ENCODE peak calls at places on chromosomes 5 and 9, in seven cellular contexts. R is H54, S is lower leg skin, H is breast epithelium, P is heart left ventricle, D is body of pancreas, V is adrenal gland. M is an unnamed sample.

GRCh38 chr9:133226219-133227171 is 17.4 kb upstream of the OBP2B start:
- DNase-seq in R (no peak), S (peak; percentile 79), H (peak; percentile 11), P (no peak), D (no peak), V (no peak), M (no peak)

GRCh38 chr9:98791147-98792095 is 4.9 kb downstream of the ANKS6 start:
- DNase-seq in R (peak; percentile 100), S (peak; percentile 97), H (peak; percentile 71), P (peak; percentile 72), D (peak; percentile 86), V (peak; percentile 89), M (peak; percentile 60)

GRCh38 chr9:6680797-6681146 is 35.2 kb upstream of the GLDC start:
- DNase-seq in R (peak; percentile 63), S (no peak), H (peak; percentile 44), P (no peak), D (peak; percentile 63), V (peak; percentile 68), M (peak; percentile 46)

GRCh38 chr9:86253577-86253976 is 5.9 kb downstream of the C9orf153 start:
- DNase-seq in R (no peak), S (peak; percentile 31), H (no peak), P (no peak), D (no peak), V (no peak), M (no peak)

GRCh38 chr9:38107811-38108304 is 38.8 kb upstream of the SHB start:
- DNase-seq in R (no peak), S (peak; percentile 46), H (no peak), P (no peak), D (peak; percentile 52), V (no peak), M (no peak)

GRCh38 chr9:98503867-98504800 is 204.6 kb downstream of the GABBR2 start:
- DNase-seq in R (no peak), S (no peak), H (no peak), P (no peak), D (no peak), V (no peak), M (no peak)

GRCh38 chr5:150498501-150498900 is 9.4 kb upstream of the NDST1 start:
- DNase-seq in R (no peak), S (no peak), H (no peak), P (no peak), D (no peak), V (no peak), M (no peak)

GRCh38 chr5:34709861-34710673 is 53.9 kb downstream of the RAI14 start:
- DNase-seq in R (peak; percentile 9), S (no peak), H (no peak), P (no peak), D (no peak), V (no peak), M (no peak)

GRCh38 chr9:128107971-128108783 is 19.4 kb downstream of the PTGES2 start:
- DNase-seq in R (no peak), S (no peak), H (no peak), P (no peak), D (no peak), V (no peak), M (no peak)

GRCh38 chr9:107373809-107374208 is 90.7 kb downstream of the RAD23B start:
- DNase-seq in R (no peak), S (no peak), H (no peak), P (no peak), D (no peak), V (no peak), M (no peak)

GRCh38 chr9:89732295-89732951 is 127.6 kb downstream of the GADD45G start:
- DNase-seq in R (no peak), S (no peak), H (no peak), P (no peak), D (peak; percentile 31), V (no peak), M (no peak)

GRCh38 chr5:107576155-107576554 is 94.6 kb downstream of the EFNA5 start:
- DNase-seq in R (no peak), S (no peak), H (no peak), P (no peak), D (no peak), V (no peak), M (no peak)

GRCh38 chr5:1749346-1750124 is 50.1 kb downstream of the MRPL36 start:
- DNase-seq in R (no peak), S (peak; percentile 72), H (no peak), P (peak; percentile 5), D (peak; percentile 4), V (no peak), M (no peak)

GRCh38 chr5:173290477-173291131 is 37.6 kb downstream of the STC2 start:
- DNase-seq in R (no peak), S (no peak), H (no peak), P (no peak), D (no peak), V (no peak), M (no peak)

GRCh38 chr9:107425110-107426025 is 64.2 kb downstream of the KLF4 start:
- DNase-seq in R (no peak), S (peak; percentile 97), H (peak; percentile 83), P (peak; percentile 75), D (peak; percentile 75), V (peak; percentile 55), M (peak; percentile 25)

GRCh38 chr9:92639791-92640271 is 30.1 kb downstream of the IPPK start:
- DNase-seq in R (no peak), S (peak; percentile 80), H (no peak), P (no peak), D (no peak), V (no peak), M (no peak)

GRCh38 chr5:55577353-55578060 is 42.7 kb upstream of the PLPP1 start:
- DNase-seq in R (no peak), S (no peak), H (peak; percentile 86), P (peak; percentile 77), D (peak; percentile 20), V (no peak), M (no peak)

GRCh38 chr9:115241641-115242040 is 123.7 kb upstream of the TNC start:
- DNase-seq in R (no peak), S (no peak), H (no peak), P (no peak), D (no peak), V (no peak), M (no peak)
- TF ChIP-seq POLR2A in R (no peak), S (no peak), H (no peak), P (no peak), D (no peak), V (no peak), M (no peak)

DNA sequence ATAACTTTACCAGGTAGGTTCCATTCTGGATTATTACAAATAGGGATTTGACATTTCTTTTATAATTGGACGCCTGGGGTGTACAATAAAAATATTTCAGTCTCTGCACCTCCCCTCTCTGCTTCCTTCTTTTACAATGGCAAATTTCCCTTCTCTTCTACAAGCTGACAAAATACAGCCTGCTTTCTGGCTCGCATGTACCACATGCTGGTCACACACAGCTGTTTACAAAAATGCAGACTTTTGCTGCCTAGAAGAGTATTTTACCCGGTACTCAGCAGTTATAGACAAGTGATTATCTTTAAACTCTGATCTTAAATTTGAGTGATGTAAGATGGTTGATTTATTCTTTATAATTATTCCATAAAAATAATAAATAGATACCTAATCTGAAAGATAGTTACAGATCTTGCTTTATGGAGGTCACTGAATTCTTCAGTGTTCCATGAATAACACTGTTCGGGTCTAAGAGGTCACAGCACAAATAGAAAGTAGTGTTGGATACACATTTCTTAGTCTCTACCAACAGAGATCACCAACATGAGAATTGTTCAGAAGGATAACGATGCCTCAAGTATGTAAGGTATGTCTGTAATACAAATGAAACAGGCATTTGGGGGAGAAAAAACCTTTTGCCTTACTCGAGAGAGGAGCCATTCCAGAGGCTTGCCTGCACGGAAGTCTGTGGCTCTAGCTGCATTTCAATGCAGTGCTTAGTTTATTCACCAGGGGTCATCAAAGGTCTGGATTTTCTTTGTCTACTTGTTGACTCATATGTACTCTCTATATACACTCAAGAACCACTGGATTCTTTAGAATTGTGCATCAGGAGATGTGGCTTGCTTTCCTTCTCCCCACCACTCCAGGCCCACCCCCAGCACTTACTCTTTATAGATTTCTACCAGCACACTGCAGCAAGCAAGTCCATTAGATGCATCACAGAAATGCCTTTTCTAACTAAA is 206.6 kb upstream of the RFX3 start:
- DNase-seq in R (peak; percentile 57), S (no peak), H (peak; percentile 48), P (peak; percentile 31), D (peak; percentile 52), V (peak; percentile 64), M (peak; percentile 7)
- TF ChIP-seq POLR2A in R (no peak), S (no peak), H (no peak), P (no peak), D (no peak), V (no peak), M (no peak)

GRCh38 chr5:111131356-111131755 is 39.2 kb downstream of the WDR36 start:
- DNase-seq in R (no peak), S (no peak), H (no peak), P (no peak), D (no peak), V (no peak), M (no peak)

GRCh38 chr5:111124793-111125192 is 32.6 kb downstream of the WDR36 start:
- DNase-seq in R (no peak), S (no peak), H (no peak), P (no peak), D (no peak), V (no peak), M (no peak)

GRCh38 chr5:111129938-111130337 is 37.8 kb downstream of the WDR36 start:
- DNase-seq in R (no peak), S (no peak), H (no peak), P (no peak), D (no peak), V (no peak), M (no peak)

GRCh38 chr5:111126896-111127295 is 34.7 kb downstream of the WDR36 start:
- DNase-seq in R (no peak), S (no peak), H (no peak), P (no peak), D (no peak), V (no peak), M (no peak)

GRCh38 chr5:111127453-111128195 is 35.5 kb downstream of the WDR36 start:
- DNase-seq in R (no peak), S (no peak), H (no peak), P (no peak), D (no peak), V (no peak), M (no peak)
- TF ChIP-seq POLR2A in R (no peak), S (no peak), H (no peak), P (no peak), D (no peak), V (no peak), M (no peak)

DNA sequence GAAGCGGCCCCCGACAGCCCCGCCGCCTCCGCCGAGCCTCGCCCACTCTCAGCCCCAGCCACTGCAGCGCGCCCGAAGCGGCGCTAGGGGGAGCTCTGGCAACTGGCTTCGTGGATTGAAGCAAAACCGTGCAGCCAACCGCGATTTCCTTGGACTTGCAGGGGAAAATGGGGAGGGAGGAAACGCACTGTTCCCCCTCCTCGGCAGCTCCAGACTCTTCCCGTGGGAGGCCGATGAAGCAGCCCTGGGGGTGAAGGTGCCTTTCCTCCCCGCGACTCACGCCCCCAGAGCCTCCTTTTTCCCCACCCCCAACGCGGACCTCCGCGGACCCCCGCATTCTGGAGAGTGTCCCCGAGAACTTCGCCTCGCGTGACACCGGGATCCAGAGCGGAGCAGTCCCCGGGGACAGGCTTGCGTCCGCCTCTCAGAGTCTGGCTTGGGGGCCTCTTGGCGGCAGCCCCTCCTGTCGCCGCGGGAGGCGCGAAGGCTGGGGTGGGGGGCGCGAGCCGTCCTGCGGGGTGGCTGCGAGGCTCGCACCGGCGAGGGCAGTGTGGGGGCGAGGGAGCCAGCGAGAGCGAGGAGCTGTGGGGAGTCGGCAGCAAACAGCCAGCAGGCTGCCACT is 3.8 kb downstream of the IER5L start:
- DNase-seq in R (peak; percentile 70), S (peak; percentile 98), H (peak; percentile 89), P (peak; percentile 92), D (peak; percentile 92), V (peak; percentile 92), M (peak; percentile 90)
- TF ChIP-seq POLR2A in R (peak; percentile 24), S (no peak), H (no peak), P (no peak), D (peak; percentile 58), V (peak; percentile 16), M (no peak)

GRCh38 chr9:121299467-121300282 is 31.7 kb downstream of the GSN start:
- DNase-seq in R (no peak), S (peak; percentile 96), H (peak; percentile 68), P (peak; percentile 88), D (peak; percentile 53), V (no peak), M (peak; percentile 60)
- TF ChIP-seq POLR2A in R (no peak), S (no peak), H (no peak), P (no peak), D (peak; percentile 6), V (no peak), M (no peak)

M was measured in GM12892.